ENCODE peak calls at places on chromosomes 6 and 20, in eight cellular contexts. G is activated naive CD8-positive, alpha-beta T cell treated with anti-CD3 and anti-CD28 coated beads, Interleukin-2, amount 50 U/mL, for 24 hours; E is kidney; M is psoas muscle; P is stromal cell of bone marrow; K is CD4-positive, CD25-positive, alpha-beta regulatory T cell; A is lower lobe of right lung; R is fibroblast of pulmonary artery. O is an unnamed sample.

GRCh38 chr20:39067526-39068216 is 105.5 kb downstream of the DHX35 start:
- DNase-seq in G (no peak), E (no peak), M (no peak), P (peak; percentile 62), K (no peak), A (no peak), R (peak; percentile 15), O (no peak)

GRCh38 chr6:145332001-145332400 is 403.3 kb downstream of the EPM2A start:
- DNase-seq in G (no peak), E (no peak), M (no peak), P (no peak), K (no peak), A (no peak), R (no peak), O (no peak)

GRCh38 chr6:21213492-21213891 is 380.1 kb upstream of the SOX4 start:
- DNase-seq in G (no peak), E (no peak), M (no peak), P (no peak), K (no peak), A (no peak), R (no peak), O (no peak)

GRCh38 chr6:110048221-110048875 is 70.2 kb downstream of the GPR6 start:
- DNase-seq in G (no peak), E (no peak), M (no peak), P (no peak), K (no peak), A (no peak), R (no peak), O (no peak)

GRCh38 chr6:158415666-158416065 is 103.4 kb downstream of the TULP4 start:
- DNase-seq in G (no peak), E (no peak), M (no peak), P (no peak), K (no peak), A (no peak), R (no peak), O (no peak)

GRCh38 chr6:137928286-137928685 is 61.2 kb downstream of the TNFAIP3 start:
- DNase-seq in G (peak; percentile 53), E (no peak), M (no peak), P (no peak), K (no peak), A (peak; percentile 65), R (no peak), O (no peak)

GRCh38 chr20:63394069-63394468 is 32.9 kb upstream of the CHRNA4 start:
- DNase-seq in G (no peak), E (no peak), M (no peak), P (no peak), K (no peak), A (no peak), R (peak; percentile 2), O (no peak)

GRCh38 chr6:64121166-64121565 is 485.6 kb downstream of the PHF3 start:
- DNase-seq in G (no peak), E (no peak), M (no peak), P (no peak), K (no peak), A (no peak), R (no peak), O (no peak)

GRCh38 chr20:3981132-3981452 is 34.3 kb downstream of the RNF24 start:
- DNase-seq in G (no peak), E (no peak), M (no peak), P (no peak), K (no peak), A (no peak), R (no peak), O (no peak)